ENCODE peak calls at places on chromosomes 13 and 19, in four cellular contexts. E is GM23248, F is MM.1S, N is heart right ventricle. V is an unnamed sample.
A peak's percentile ranks its signal among the peaks of the same experiment; 100 is the strongest.

GRCh38 chr13:34654203-34654602 is 287.9 kb upstream of the NBEA start:
- DNase-seq in F (no peak), E (peak; percentile 37), N (no peak), V (no peak)

GRCh38 chr19:17406039-17406886 is 833 bp upstream of the BST2 start:
- DNase-seq in N (no peak), F (peak; percentile 55), E (no peak), V (no peak)

GRCh38 chr19:33399745-33400681 is 26.5 kb downstream of the CEBPG start:
- DNase-seq in F (no peak), N (no peak), E (no peak), V (no peak)

GRCh38 chr19:39469036-39469435 is 11.6 kb upstream of the TIMM50 start:
- DNase-seq in F (no peak), N (no peak), E (no peak), V (no peak)

GRCh38 chr19:14507704-14508246 is 10.4 kb downstream of the DNAJB1 start:
- DNase-seq in E (peak; percentile 82), N (no peak), F (no peak), V (no peak)

GRCh38 chr13:37026778-37027177 is 26.2 kb downstream of the EXOSC8 start:
- DNase-seq in F (no peak), N (no peak), E (peak; percentile 10), V (no peak)

GRCh38 chr19:47305309-47305751 is 4.3 kb upstream of the C5AR1 start:
- DNase-seq in F (peak; percentile 49), E (peak; percentile 95), N (peak; percentile 69), V (peak; percentile 56)

GRCh38 chr19:8654591-8655339 is 24.3 kb downstream of the NFILZ start:
- DNase-seq in E (peak; percentile 64), F (peak; percentile 59), N (peak; percentile 58), V (peak; percentile 67)

GRCh38 chr19:33796164-33797100 is at the start of gene KCTD15:
- DNase-seq in F (no peak), N (peak; percentile 51), E (peak; percentile 75), V (no peak)

GRCh38 chr19:46716672-46717033 is 261 bp downstream of the PRKD2 start:
- DNase-seq in E (peak; percentile 37), F (no peak), N (no peak), V (no peak)

GRCh38 chr19:42023121-42023942 is 29.3 kb upstream of the ATP1A3 start:
- DNase-seq in N (no peak), F (peak; percentile 14), E (peak; percentile 70), V (no peak)

GRCh38 chr13:38386421-38386820 is 36.8 kb downstream of the UFM1 start:
- DNase-seq in F (no peak), E (peak; percentile 63), N (no peak), V (no peak)

GRCh38 chr19:31841755-31842154 is 492.5 kb upstream of the TSHZ3 start:
- DNase-seq in E (no peak), N (no peak), F (no peak), V (no peak)

GRCh38 chr19:47467914-47468313 is 3.8 kb downstream of the SLC8A2 start:
- DNase-seq in E (no peak), N (no peak), F (no peak), V (no peak)

GRCh38 chr13:107144432-107144831 is 576.5 kb upstream of the ARGLU1 start:
- DNase-seq in N (no peak), F (no peak), E (peak; percentile 22), V (no peak)

GRCh38 chr13:62710766-62711165 is 1295.1 kb upstream of the PCDH20 start:
- DNase-seq in F (no peak), E (no peak), N (no peak), V (no peak)

GRCh38 chr19:41997121-41997850 is 3.3 kb upstream of the ATP1A3 start:
- DNase-seq in N (peak; percentile 54), F (peak; percentile 27), E (peak; percentile 75), V (peak; percentile 42)

GRCh38 chr19:409006-409514 is at the start of gene C2CD4C:
- DNase-seq in F (no peak), N (no peak), E (peak; percentile 56), V (no peak)

GRCh38 chr19:38745316-38745715 is 1.0 kb upstream of the CAPN12 start:
- DNase-seq in E (no peak), F (no peak), N (no peak), V (no peak)

GRCh38 chr13:87344176-87344575 is 327.0 kb upstream of the SLITRK5 start:
- DNase-seq in F (no peak), E (no peak), N (no peak), V (no peak)

GRCh38 chr13:87259479-87260083 is 411.6 kb upstream of the SLITRK5 start:
- DNase-seq in E (peak; percentile 40), N (no peak), F (no peak), V (no peak)

GRCh38 chr19:37997911-37998344 is 90.9 kb downstream of the SIPA1L3 start:
- DNase-seq in N (no peak), F (no peak), E (peak; percentile 96), V (no peak)

GRCh38 chr19:21569497-21569870 is 64.1 kb downstream of the ZNF429 start:
- DNase-seq in E (peak; percentile 75), N (peak; percentile 74), F (no peak), V (no peak)

GRCh38 chr19:50205681-50206138 is 2.3 kb downstream of the MYH14 start:
- DNase-seq in F (no peak), E (no peak), N (no peak), V (no peak)

GRCh38 chr13:23679214-23679613 is 109.0 kb downstream of the TNFRSF19 start:
- DNase-seq in N (no peak), F (no peak), E (peak; percentile 49), V (no peak)

GRCh38 chr13:45464687-45465453 is at the start of gene COG3:
- DNase-seq in E (peak; percentile 98), F (peak; percentile 91), N (peak; percentile 94), V (peak; percentile 95)

GRCh38 chr19:10694706-10695105 is 6.5 kb upstream of the QTRT1 start:
- DNase-seq in F (no peak), E (peak; percentile 10), N (no peak), V (no peak)

GRCh38 chr19:28652790-28653189 is 560.2 kb downstream of the UQCRFS1 start:
- DNase-seq in N (no peak), E (no peak), F (no peak), V (no peak)

GRCh38 chr13:30791354-30791921 is 56.1 kb downstream of the ALOX5AP start:
- DNase-seq in E (peak; percentile 46), F (no peak), N (peak; percentile 69), V (no peak)

DNA sequence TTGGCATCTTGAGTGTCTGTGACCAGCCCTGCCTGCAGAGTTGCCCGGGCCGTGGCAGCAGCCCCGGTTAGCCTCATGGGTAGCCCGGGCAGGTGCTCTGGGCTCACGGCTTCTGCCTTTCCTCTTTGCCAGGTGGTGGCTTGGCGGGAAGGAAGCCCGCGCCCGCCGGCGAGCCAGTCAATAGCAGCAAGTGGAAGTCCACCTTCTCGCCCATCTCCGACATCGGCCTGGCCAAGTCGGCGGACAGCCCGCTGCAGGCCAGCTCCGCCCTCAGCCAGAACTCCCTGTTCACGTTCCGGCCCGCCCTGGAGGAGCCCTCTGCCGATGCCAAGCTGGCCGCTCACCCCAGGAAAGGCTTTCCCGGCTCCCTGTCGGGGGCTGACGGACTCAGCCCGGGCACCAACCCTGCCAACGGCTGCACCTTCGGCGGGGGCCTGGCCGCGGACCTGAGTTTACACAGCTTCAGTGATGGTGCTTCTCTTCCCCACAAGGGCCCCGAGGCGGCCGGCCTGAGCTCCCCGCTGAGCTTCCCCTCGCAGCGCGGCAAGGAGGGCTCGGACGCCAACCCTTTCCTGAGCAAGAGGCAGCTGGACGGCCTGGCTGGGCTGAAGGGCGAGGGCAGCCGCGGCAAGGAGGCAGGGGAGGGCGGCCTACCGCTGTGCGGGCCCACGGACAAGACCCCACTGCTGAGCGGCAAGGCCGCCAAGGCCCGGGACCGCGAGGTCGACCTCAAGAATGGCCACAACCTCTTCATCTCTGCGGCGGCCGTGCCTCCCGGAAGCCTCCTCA is 9.9 kb downstream of the PLEKHJ1 start:
- DNase-seq in F (no peak), N (no peak), E (no peak), V (no peak)
- H3K36me3 ChIP-seq in F (peaks cover 22% of the 10 kb centered on the region), N (peaks cover 95% of the 10 kb centered on the region), E (peaks cover 2% of the 10 kb centered on the region), V (no peaks in the 10 kb centered on the region)

GRCh38 chr13:33007237-33007636 is 9.0 kb upstream of the KL start:
- DNase-seq in N (no peak), E (no peak), F (no peak), V (no peak)

GRCh38 chr13:33004454-33004853 is 11.8 kb upstream of the KL start:
- DNase-seq in N (peak; percentile 43), E (peak; percentile 16), F (no peak), V (no peak)

GRCh38 chr13:33009019-33009418 is 7.2 kb upstream of the KL start:
- DNase-seq in F (no peak), N (no peak), E (no peak), V (no peak)

GRCh38 chr13:33006646-33007045 is 9.6 kb upstream of the KL start:
- DNase-seq in N (no peak), F (no peak), E (no peak), V (no peak)

DNA sequence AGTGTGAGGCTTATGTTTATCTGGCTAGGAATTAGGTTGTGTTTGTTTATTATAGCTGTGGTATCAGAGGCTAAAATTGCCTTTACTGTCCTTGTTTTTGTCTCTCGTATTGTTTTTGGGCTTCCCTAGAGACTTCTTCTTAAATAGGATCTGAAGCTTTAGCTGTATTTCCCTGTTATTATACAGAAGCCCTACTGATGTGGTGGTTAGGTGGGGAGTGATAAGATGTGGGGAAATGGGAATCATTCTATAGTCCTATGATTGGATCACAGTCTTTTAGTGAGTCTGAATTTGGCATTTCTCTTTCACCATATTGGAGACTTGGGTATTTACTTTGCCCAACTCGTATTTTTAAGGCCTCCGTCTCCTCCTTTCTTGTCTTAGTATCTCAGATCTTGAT is 8.3 kb upstream of the KL start:
- DNase-seq in E (no peak), N (no peak), F (no peak), V (no peak)
- H3K4me3 ChIP-seq in E (no peak overlapping the region), N (no peak overlapping the region), F (no peak overlapping the region), V (no peak overlapping the region)

GRCh38 chr19:57706346-57706745 is 2.7 kb downstream of the ZNF154 start:
- DNase-seq in N (no peak), F (no peak), E (no peak), V (no peak)
- H3K4me1 ChIP-seq in N (peaks cover 34% of the 10 kb centered on the region), F (no peaks in the 10 kb centered on the region), E (peaks cover 10% of the 10 kb centered on the region), V (no peaks in the 10 kb centered on the region)

DNA sequence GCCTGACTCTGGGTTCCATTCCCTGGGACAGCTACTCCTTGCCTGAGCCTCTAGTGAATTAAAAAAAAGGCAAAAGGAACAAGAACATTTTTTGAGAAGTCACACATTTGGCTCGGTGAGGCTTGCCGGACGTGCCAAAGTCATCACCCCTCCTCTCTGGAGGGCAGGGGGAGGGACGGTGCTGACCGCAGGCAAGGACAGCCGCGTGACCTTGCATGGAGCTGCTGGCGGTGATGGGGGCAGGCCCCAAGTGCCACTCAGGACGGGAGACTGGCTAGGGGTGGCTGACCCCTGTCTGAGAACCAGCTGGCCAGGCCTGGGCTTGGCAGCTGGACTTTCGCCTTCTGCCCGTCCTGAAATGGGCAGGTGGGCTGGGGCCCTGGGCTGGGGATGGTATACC is 26.4 kb downstream of the MAP2K2 start:
- DNase-seq in F (no peak), N (peak; percentile 63), E (no peak), V (no peak)
- H3K36me3 ChIP-seq in F (no peaks in the 10 kb centered on the region), N (peaks cover 97% of the 10 kb centered on the region), E (no peaks in the 10 kb centered on the region), V (peaks cover 12% of the 10 kb centered on the region)